ENCODE peak calls at places on chromosomes 6 and 20, in nine cellular contexts. Q is transverse colon, Y is tibial nerve, U is stomach, H is ovary, N is HepG2, W is H1, V is sigmoid colon, E is upper lobe of left lung. J is an unnamed sample.

GRCh38 chr6:46521464-46521971 is 30.3 kb upstream of the RCAN2 start:
- DNase-seq in Q (no peak), Y (no peak), U (no peak), H (no peak), N (no peak), W (no peak), V (no peak), E (no peak), J (no peak)

GRCh38 chr6:144548525-144548924 is 263.4 kb downstream of the UTRN start:
- DNase-seq in Q (no peak), Y (no peak), U (no peak), H (no peak), N (no peak), W (no peak), V (no peak), E (no peak), J (no peak)

GRCh38 chr6:140670013-140670412 is 1295.6 kb upstream of the CITED2 start:
- DNase-seq in Q (no peak), Y (no peak), U (no peak), H (no peak), N (no peak), W (no peak), V (no peak), E (no peak), J (no peak)

GRCh38 chr6:51855310-51856082 is 231.9 kb downstream of the PKHD1 start:
- DNase-seq in Q (no peak), Y (no peak), U (no peak), H (no peak), N (peak), W (no peak), V (no peak), E (no peak), J (no peak)

GRCh38 chr20:60054716-60055371 is 96.6 kb downstream of the CDH26 start:
- DNase-seq in Q (no peak), Y (no peak), U (no peak), H (no peak), N (no peak), W (no peak), V (peak), E (peak), J (no peak)

GRCh38 chr20:17673082-17673481 is 9.0 kb downstream of the RRBP1 start:
- DNase-seq in Q (no peak), Y (no peak), U (no peak), H (no peak), N (no peak), W (no peak), V (no peak), E (no peak), J (no peak)

GRCh38 chr6:91538622-91539021 is 951.8 kb upstream of the MAP3K7 start:
- DNase-seq in Q (no peak), Y (no peak), U (no peak), H (no peak), N (no peak), W (no peak), V (no peak), E (no peak), J (no peak)

GRCh38 chr6:47321582-47321981 is 11.9 kb upstream of the TNFRSF21 start:
- DNase-seq in Q (no peak), Y (no peak), U (no peak), H (no peak), N (no peak), W (no peak), V (no peak), E (no peak), J (no peak)

GRCh38 chr6:1686117-1687098 is 76.7 kb downstream of the FOXC1 start:
- DNase-seq in Q (no peak), Y (no peak), U (peak), H (no peak), N (no peak), W (no peak), V (no peak), E (no peak), J (no peak)

GRCh38 chr6:2990179-2990931 is 9.3 kb upstream of the NQO2 start:
- DNase-seq in Q (peak), Y (no peak), U (no peak), H (peak), N (no peak), W (no peak), V (peak), E (no peak), J (no peak)

GRCh38 chr6:7910654-7911344 is at the start of gene TXNDC5:
- DNase-seq in Q (peak), Y (peak), U (peak), H (peak), N (peak), W (peak), V (peak), E (peak), J (no peak)

GRCh38 chr20:53036992-53037391 is 64.8 kb downstream of the TSHZ2 start:
- DNase-seq in Q (no peak), Y (no peak), U (no peak), H (no peak), N (no peak), W (no peak), V (no peak), E (no peak), J (peak)

GRCh38 chr6:134539865-134540323 is 222.0 kb upstream of the SGK1 start:
- DNase-seq in Q (no peak), Y (no peak), U (no peak), H (no peak), N (no peak), W (no peak), V (no peak), E (no peak), J (no peak)

GRCh38 chr6:156783958-156784357 is 6.8 kb downstream of the ARID1B start:
- DNase-seq in Q (no peak), Y (no peak), U (no peak), H (no peak), N (no peak), W (no peak), V (no peak), E (no peak), J (no peak)

GRCh38 chr6:11101417-11101816 is 7.8 kb downstream of the SMIM13 start:
- DNase-seq in Q (no peak), Y (no peak), U (no peak), H (no peak), N (no peak), W (no peak), V (no peak), E (no peak), J (no peak)

GRCh38 chr20:38167851-38168760 is 3.0 kb upstream of the TGM2 start:
- DNase-seq in Q (peak), Y (no peak), U (peak), H (peak), N (peak), W (no peak), V (peak), E (no peak), J (no peak)

GRCh38 chr6:149055195-149055899 is 262.2 kb upstream of the TAB2 start:
- DNase-seq in Q (no peak), Y (no peak), U (no peak), H (no peak), N (no peak), W (no peak), V (no peak), E (no peak), J (no peak)

GRCh38 chr6:35363293-35363750 is 21.0 kb downstream of the PPARD start:
- DNase-seq in Q (no peak), Y (no peak), U (no peak), H (no peak), N (no peak), W (no peak), V (no peak), E (no peak), J (no peak)

GRCh38 chr6:147161974-147162495 is 42.2 kb upstream of the STXBP5 start:
- DNase-seq in Q (peak), Y (no peak), U (no peak), H (no peak), N (no peak), W (no peak), V (no peak), E (no peak), J (no peak)

GRCh38 chr6:100678027-100678426 is 203.1 kb downstream of the ASCC3 start:
- DNase-seq in Q (no peak), Y (no peak), U (no peak), H (no peak), N (no peak), W (no peak), V (no peak), E (no peak), J (no peak)

GRCh38 chr6:148432405-148433195 is 90.0 kb downstream of the SASH1 start:
- DNase-seq in Q (no peak), Y (no peak), U (no peak), H (no peak), N (no peak), W (no peak), V (no peak), E (no peak), J (no peak)

GRCh38 chr20:43988451-43988850 is 73.8 kb downstream of the TOX2 start:
- DNase-seq in Q (peak), Y (no peak), U (no peak), H (no peak), N (no peak), W (no peak), V (no peak), E (no peak), J (no peak)

GRCh38 chr6:25122001-25122400 is 157.2 kb upstream of the CARMIL1 start:
- DNase-seq in Q (no peak), Y (no peak), U (no peak), H (peak), N (no peak), W (no peak), V (no peak), E (no peak), J (no peak)

GRCh38 chr6:134446228-134446848 is 128.4 kb upstream of the SGK1 start:
- DNase-seq in Q (no peak), Y (no peak), U (no peak), H (no peak), N (no peak), W (no peak), V (no peak), E (no peak), J (no peak)

GRCh38 chr6:20711518-20711917 is 177.3 kb downstream of the CDKAL1 start:
- DNase-seq in Q (no peak), Y (no peak), U (no peak), H (no peak), N (no peak), W (no peak), V (no peak), E (no peak), J (no peak)

GRCh38 chr6:26183581-26184408 is 96.6 kb downstream of the HFE start:
- DNase-seq in Q (peak), Y (no peak), U (peak), H (peak), N (no peak), W (peak), V (peak), E (peak), J (no peak)

GRCh38 chr6:89145461-89145961 is 344 bp upstream of the PM20D2 start:
- DNase-seq in Q (no peak), Y (no peak), U (no peak), H (no peak), N (no peak), W (no peak), V (no peak), E (no peak), J (no peak)

GRCh38 chr20:1809611-1810510 is 85.3 kb upstream of the SIRPA start:
- DNase-seq in Q (no peak), Y (no peak), U (no peak), H (no peak), N (no peak), W (no peak), V (no peak), E (no peak), J (peak)

GRCh38 chr6:27502508-27503435 is 29.9 kb upstream of the ZNF184 start:
- DNase-seq in Q (peak), Y (peak), U (peak), H (peak), N (peak), W (peak), V (no peak), E (no peak), J (no peak)

GRCh38 chr6:163324326-163324927 is 90.1 kb upstream of the QKI start:
- DNase-seq in Q (no peak), Y (no peak), U (no peak), H (no peak), N (peak), W (no peak), V (no peak), E (no peak), J (no peak)

GRCh38 chr6:39426057-39426592 is 103.6 kb upstream of the KCNK16 start:
- DNase-seq in Q (no peak), Y (no peak), U (no peak), H (no peak), N (no peak), W (no peak), V (no peak), E (no peak), J (peak)

GRCh38 chr6:169887529-169888140 is 136.2 kb downstream of the ERMARD start:
- DNase-seq in Q (no peak), Y (no peak), U (no peak), H (peak), N (no peak), W (peak), V (no peak), E (no peak), J (no peak)

GRCh38 chr6:166942393-166943168 is 13.8 kb downstream of the RNASET2 start:
- DNase-seq in Q (no peak), Y (no peak), U (no peak), H (no peak), N (no peak), W (no peak), V (no peak), E (no peak), J (no peak)

GRCh38 chr20:63553933-63554290 is at the start of gene FNDC11:
- DNase-seq in Q (peak), Y (no peak), U (peak), H (no peak), N (no peak), W (peak), V (no peak), E (peak), J (no peak)

GRCh38 chr20:10573951-10574339 is 99.9 kb downstream of the JAG1 start:
- DNase-seq in Q (no peak), Y (no peak), U (no peak), H (no peak), N (no peak), W (no peak), V (no peak), E (no peak), J (no peak)

GRCh38 chr6:144662812-144663211 is 377.7 kb downstream of the UTRN start:
- DNase-seq in Q (no peak), Y (no peak), U (no peak), H (no peak), N (no peak), W (no peak), V (no peak), E (no peak), J (no peak)

GRCh38 chr20:51175156-51175555 is 152.2 kb upstream of the KCNG1 start:
- DNase-seq in Q (no peak), Y (no peak), U (no peak), H (no peak), N (no peak), W (no peak), V (no peak), E (no peak), J (no peak)

GRCh38 chr6:125307150-125307838 is 5.5 kb upstream of the HDDC2 start:
- DNase-seq in Q (no peak), Y (no peak), U (no peak), H (no peak), N (peak), W (no peak), V (no peak), E (no peak), J (no peak)

DNA sequence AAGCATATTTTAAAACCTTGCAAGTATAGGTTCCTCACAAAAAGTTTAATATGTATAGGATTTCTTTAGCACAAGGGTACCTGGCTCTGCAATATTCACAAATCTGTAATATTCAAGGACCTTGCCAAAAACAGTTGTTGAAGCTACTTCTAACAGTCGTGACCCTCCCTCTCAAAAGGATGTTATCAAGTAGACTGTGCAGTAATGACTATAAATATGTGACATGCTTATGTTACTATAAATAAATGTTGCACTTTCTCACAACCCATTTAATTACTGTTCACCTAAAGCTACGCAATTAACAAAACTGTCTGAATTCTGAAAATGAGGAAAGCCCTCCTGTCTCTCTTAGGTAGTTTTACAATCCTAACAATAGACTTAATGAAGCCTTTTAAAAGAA is 41.8 kb downstream of the FYN start:
- DNase-seq in Q (no peak), Y (no peak), U (no peak), H (no peak), N (no peak), W (no peak), V (no peak), E (no peak), J (no peak)
- TF ChIP-seq EP300 in Q (no peak), Y (no peak), U (no peak), H (no peak), N (no peak), W (no peak), V (no peak), E (no peak), J (no peak)

DNA sequence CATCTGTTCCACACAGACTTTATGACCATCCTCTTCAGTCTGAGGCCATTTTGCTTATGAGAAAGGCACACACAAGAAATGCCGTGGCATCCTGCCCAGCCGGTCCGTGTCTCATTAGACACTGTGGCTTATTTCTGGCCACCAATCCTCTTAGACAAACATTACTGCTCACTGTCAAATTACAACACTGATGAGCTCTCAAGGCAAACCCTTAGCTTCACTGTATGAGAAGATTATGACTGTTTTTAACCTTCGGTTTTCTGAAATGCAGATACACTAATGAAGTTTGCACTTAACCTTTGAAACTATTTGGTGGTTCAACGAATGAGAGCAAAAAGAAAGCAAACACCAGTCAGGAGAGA is 50.5 kb upstream of the DST start:
- DNase-seq in Q (peak), Y (peak), U (peak), H (peak), N (peak), W (no peak), V (peak), E (no peak), J (no peak)
- TF ChIP-seq POLR2A in Q (peak), Y (no peak), U (no peak), H (no peak), N (no peak), W (no peak), V (no peak), E (no peak), J (no peak)

DNA sequence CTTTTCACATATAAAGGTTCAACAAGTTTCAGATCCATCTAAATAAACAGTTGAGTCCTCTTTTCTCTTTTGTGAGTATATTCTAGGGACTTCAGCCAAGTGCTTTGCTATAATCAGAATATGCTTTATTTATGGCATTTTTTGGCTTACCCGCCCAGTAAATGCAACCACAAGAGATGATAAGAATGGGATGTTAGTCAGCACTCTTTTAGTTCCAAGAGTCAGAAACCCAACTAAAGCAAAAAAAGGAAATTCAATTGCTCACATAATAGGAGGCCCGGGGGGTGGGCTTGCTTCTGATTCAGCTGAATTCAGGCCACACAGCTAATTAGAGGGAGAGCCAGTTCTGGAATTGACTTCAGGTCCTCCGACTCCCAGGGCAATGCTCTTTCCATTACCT is 250.6 kb downstream of the FARS2 start:
- DNase-seq in Q (no peak), Y (no peak), U (no peak), H (no peak), N (no peak), W (no peak), V (no peak), E (no peak), J (no peak)
- TF ChIP-seq EP300 in Q (no peak), Y (no peak), U (no peak), H (no peak), N (no peak), W (no peak), V (no peak), E (no peak), J (no peak)

GRCh38 chr6:82365011-82365751 is 1.6 kb downstream of the TPBG start:
- DNase-seq in Q (peak), Y (no peak), U (peak), H (no peak), N (no peak), W (peak), V (no peak), E (peak), J (no peak)

GRCh38 chr6:82362868-82363267 is 749 bp upstream of the TPBG start:
- DNase-seq in Q (no peak), Y (no peak), U (no peak), H (no peak), N (no peak), W (no peak), V (no peak), E (no peak), J (no peak)

GRCh38 chr6:82363368-82364086 is at the start of gene TPBG:
- DNase-seq in Q (peak), Y (no peak), U (peak), H (peak), N (peak), W (peak), V (peak), E (peak), J (no peak)

GRCh38 chr6:82362144-82362543 is 1.5 kb upstream of the TPBG start:
- DNase-seq in Q (no peak), Y (no peak), U (no peak), H (no peak), N (no peak), W (no peak), V (no peak), E (no peak), J (no peak)

GRCh38 chr6:82364087-82365010 is 732 bp downstream of the TPBG start:
- DNase-seq in Q (peak), Y (peak), U (peak), H (peak), N (no peak), W (peak), V (peak), E (peak), J (no peak)
- TF ChIP-seq POLR2A in Q (peak), Y (no peak), U (no peak), H (no peak), N (no peak), W (peak), V (no peak), E (no peak), J (no peak)

DNA sequence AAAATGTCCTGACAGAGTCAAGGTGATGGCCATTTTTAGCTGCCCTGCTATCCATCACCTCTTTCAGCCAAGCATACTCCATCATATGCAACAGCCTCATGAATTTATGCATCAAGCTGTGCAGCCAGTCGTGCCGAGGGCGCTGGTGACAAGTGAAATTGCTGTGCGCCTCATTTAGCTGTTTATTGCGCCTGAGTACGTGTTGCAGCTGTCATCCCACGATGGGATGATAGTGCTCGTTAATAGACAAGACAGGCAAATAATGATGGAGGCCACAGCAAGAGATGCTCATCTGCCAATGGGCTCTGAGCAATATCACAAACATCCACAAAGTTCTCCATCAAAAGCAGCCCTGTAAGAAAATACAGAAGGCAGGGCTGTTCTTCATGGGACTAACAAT is 562.3 kb upstream of the POU3F2 start:
- DNase-seq in Q (no peak), Y (no peak), U (no peak), H (no peak), N (no peak), W (no peak), V (no peak), E (no peak), J (no peak)
- TF ChIP-seq EP300 in Q (no peak), Y (no peak), U (no peak), H (no peak), N (no peak), W (no peak), V (no peak), E (no peak), J (no peak)

GRCh38 chr20:46823271-46823747 is 71.3 kb upstream of the EYA2 start:
- DNase-seq in Q (peak), Y (no peak), U (peak), H (no peak), N (no peak), W (no peak), V (no peak), E (no peak), J (no peak)

GRCh38 chr20:46823753-46824152 is 70.9 kb upstream of the EYA2 start:
- DNase-seq in Q (no peak), Y (no peak), U (no peak), H (no peak), N (no peak), W (no peak), V (no peak), E (no peak), J (no peak)

GRCh38 chr20:46816916-46817638 is 77.6 kb upstream of the EYA2 start:
- DNase-seq in Q (no peak), Y (no peak), U (no peak), H (no peak), N (no peak), W (no peak), V (no peak), E (no peak), J (no peak)

GRCh38 chr20:46816097-46816496 is 78.5 kb upstream of the EYA2 start:
- DNase-seq in Q (no peak), Y (no peak), U (no peak), H (no peak), N (no peak), W (no peak), V (no peak), E (no peak), J (no peak)

GRCh38 chr20:46820682-46821081 is 74.0 kb upstream of the EYA2 start:
- DNase-seq in Q (peak), Y (no peak), U (peak), H (no peak), N (peak), W (no peak), V (no peak), E (no peak), J (no peak)
- TF ChIP-seq POLR2A in Q (peak), Y (no peak), U (no peak), H (no peak), N (no peak), W (no peak), V (no peak), E (no peak), J (no peak)

GRCh38 chr6:36838896-36839818 is at the start of gene CPNE5:
- DNase-seq in Q (no peak), Y (no peak), U (no peak), H (no peak), N (no peak), W (peak), V (no peak), E (peak), J (no peak)
- TF ChIP-seq EP300 in Q (no peak), Y (no peak), U (no peak), H (no peak), N (no peak), W (no peak), V (no peak), E (no peak), J (no peak)